ENCODE peak calls at places on chromosomes 7 and 10, in nine cellular contexts. One of them, this sample, is unnamed.

GRCh38 chr10:33889371-33889770 is 554.9 kb upstream of the NRP1 start:
- DNase-seq in esophagus squamous epithelium: no peak
- DNase-seq in psoas muscle: no peak
- DNase-seq in left ventricle myocardium inferior: no peak
- DNase-seq in Peyer's patch: no peak
- DNase-seq in PC-3: no peak
- DNase-seq in upper lobe of right lung: no peak
- DNase-seq in tibial artery: no peak
- DNase-seq in A549: no peak
- DNase-seq in this sample: no peak

GRCh38 chr10:44752451-44753441 is 158.4 kb upstream of the TMEM72 start:
- DNase-seq in esophagus squamous epithelium: no peak
- DNase-seq in psoas muscle: no peak
- DNase-seq in left ventricle myocardium inferior: no peak
- DNase-seq in Peyer's patch: no peak
- DNase-seq in PC-3: peak; percentile 98
- DNase-seq in upper lobe of right lung: no peak
- DNase-seq in tibial artery: no peak
- DNase-seq in A549: peak; percentile 11
- DNase-seq in this sample: no peak

GRCh38 chr10:67659497-67659896 is 36.5 kb downstream of the CTNNA3 start:
- DNase-seq in esophagus squamous epithelium: no peak
- DNase-seq in psoas muscle: no peak
- DNase-seq in left ventricle myocardium inferior: no peak
- DNase-seq in Peyer's patch: no peak
- DNase-seq in PC-3: no peak
- DNase-seq in upper lobe of right lung: no peak
- DNase-seq in tibial artery: no peak
- DNase-seq in A549: no peak
- DNase-seq in this sample: no peak

GRCh38 chr7:122268101-122268500 is 36.4 kb downstream of the FEZF1 start:
- DNase-seq in esophagus squamous epithelium: no peak
- DNase-seq in psoas muscle: no peak
- DNase-seq in left ventricle myocardium inferior: no peak
- DNase-seq in Peyer's patch: no peak
- DNase-seq in PC-3: no peak
- DNase-seq in upper lobe of right lung: no peak
- DNase-seq in tibial artery: no peak
- DNase-seq in A549: no peak
- DNase-seq in this sample: no peak

GRCh38 chr10:84693006-84693405 is 364.6 kb downstream of the CCSER2 start:
- DNase-seq in esophagus squamous epithelium: no peak
- DNase-seq in psoas muscle: no peak
- DNase-seq in left ventricle myocardium inferior: no peak
- DNase-seq in Peyer's patch: no peak
- DNase-seq in PC-3: peak; percentile 2
- DNase-seq in upper lobe of right lung: no peak
- DNase-seq in tibial artery: no peak
- DNase-seq in A549: no peak
- DNase-seq in this sample: no peak

GRCh38 chr10:84607044-84607443 is 278.7 kb downstream of the CCSER2 start:
- DNase-seq in esophagus squamous epithelium: no peak
- DNase-seq in psoas muscle: no peak
- DNase-seq in left ventricle myocardium inferior: no peak
- DNase-seq in Peyer's patch: no peak
- DNase-seq in PC-3: no peak
- DNase-seq in upper lobe of right lung: no peak
- DNase-seq in tibial artery: peak; percentile 13
- DNase-seq in A549: no peak
- DNase-seq in this sample: no peak

GRCh38 chr10:110671788-110672579 is 27.8 kb downstream of the RBM20 start:
- DNase-seq in esophagus squamous epithelium: peak; percentile 2
- DNase-seq in psoas muscle: peak; percentile 85
- DNase-seq in left ventricle myocardium inferior: peak; percentile 75
- DNase-seq in Peyer's patch: peak; percentile 87
- DNase-seq in PC-3: peak; percentile 68
- DNase-seq in upper lobe of right lung: peak; percentile 85
- DNase-seq in tibial artery: peak; percentile 76
- DNase-seq in A549: peak; percentile 86
- DNase-seq in this sample: peak; percentile 75

GRCh38 chr10:44995914-44996633 is 4.6 kb upstream of the ZNF22 start:
- DNase-seq in esophagus squamous epithelium: no peak
- DNase-seq in psoas muscle: peak; percentile 81
- DNase-seq in left ventricle myocardium inferior: peak; percentile 72
- DNase-seq in Peyer's patch: no peak
- DNase-seq in PC-3: no peak
- DNase-seq in upper lobe of right lung: no peak
- DNase-seq in tibial artery: peak; percentile 94
- DNase-seq in A549: no peak
- DNase-seq in this sample: peak; percentile 85

GRCh38 chr10:17992266-17992665 is 40.5 kb downstream of the SLC39A12 start:
- DNase-seq in esophagus squamous epithelium: no peak
- DNase-seq in psoas muscle: no peak
- DNase-seq in left ventricle myocardium inferior: no peak
- DNase-seq in Peyer's patch: no peak
- DNase-seq in PC-3: no peak
- DNase-seq in upper lobe of right lung: no peak
- DNase-seq in tibial artery: no peak
- DNase-seq in A549: no peak
- DNase-seq in this sample: no peak

GRCh38 chr10:109846832-109847231 is 76.5 kb downstream of the XPNPEP1 start:
- DNase-seq in esophagus squamous epithelium: no peak
- DNase-seq in psoas muscle: no peak
- DNase-seq in left ventricle myocardium inferior: no peak
- DNase-seq in Peyer's patch: no peak
- DNase-seq in PC-3: no peak
- DNase-seq in upper lobe of right lung: no peak
- DNase-seq in tibial artery: no peak
- DNase-seq in A549: no peak
- DNase-seq in this sample: no peak

GRCh38 chr7:134886353-134887057 is 99.8 kb upstream of the AGBL3 start:
- DNase-seq in esophagus squamous epithelium: no peak
- DNase-seq in psoas muscle: no peak
- DNase-seq in left ventricle myocardium inferior: peak; percentile 62
- DNase-seq in Peyer's patch: no peak
- DNase-seq in PC-3: peak; percentile 62
- DNase-seq in upper lobe of right lung: no peak
- DNase-seq in tibial artery: no peak
- DNase-seq in A549: no peak
- DNase-seq in this sample: no peak
- H3K4me1 ChIP-seq in esophagus squamous epithelium: peaks cover 11% of the 10 kb centered on the region
- H3K4me1 ChIP-seq in psoas muscle: peaks cover 6% of the 10 kb centered on the region
- H3K4me1 ChIP-seq in left ventricle myocardium inferior: peaks cover 74% of the 10 kb centered on the region
- H3K4me1 ChIP-seq in Peyer's patch: no peaks in the 10 kb centered on the region
- H3K4me1 ChIP-seq in PC-3: peaks cover 18% of the 10 kb centered on the region
- H3K4me1 ChIP-seq in upper lobe of right lung: peaks cover 9% of the 10 kb centered on the region
- H3K4me1 ChIP-seq in tibial artery: peaks cover 98% of the 10 kb centered on the region
- H3K4me1 ChIP-seq in A549: peaks cover 55% of the 10 kb centered on the region
- H3K4me1 ChIP-seq in this sample: peaks cover 44% of the 10 kb centered on the region

GRCh38 chr10:132634947-132635271 is 97.3 kb downstream of the INPP5A start:
- DNase-seq in esophagus squamous epithelium: no peak
- DNase-seq in psoas muscle: no peak
- DNase-seq in left ventricle myocardium inferior: no peak
- DNase-seq in Peyer's patch: peak; percentile 26
- DNase-seq in PC-3: no peak
- DNase-seq in upper lobe of right lung: no peak
- DNase-seq in tibial artery: no peak
- DNase-seq in A549: no peak
- DNase-seq in this sample: no peak

GRCh38 chr10:132639470-132639869 is 101.9 kb downstream of the INPP5A start:
- DNase-seq in esophagus squamous epithelium: no peak
- DNase-seq in psoas muscle: no peak
- DNase-seq in left ventricle myocardium inferior: no peak
- DNase-seq in Peyer's patch: no peak
- DNase-seq in PC-3: no peak
- DNase-seq in upper lobe of right lung: no peak
- DNase-seq in tibial artery: no peak
- DNase-seq in A549: no peak
- DNase-seq in this sample: no peak

GRCh38 chr10:132638130-132638515 is 100.5 kb downstream of the INPP5A start:
- DNase-seq in esophagus squamous epithelium: no peak
- DNase-seq in psoas muscle: peak; percentile 13
- DNase-seq in left ventricle myocardium inferior: peak; percentile 4
- DNase-seq in Peyer's patch: no peak
- DNase-seq in PC-3: no peak
- DNase-seq in upper lobe of right lung: peak; percentile 45
- DNase-seq in tibial artery: no peak
- DNase-seq in A549: no peak
- DNase-seq in this sample: no peak

GRCh38 chr10:132636358-132636757 is 98.8 kb downstream of the INPP5A start:
- DNase-seq in esophagus squamous epithelium: no peak
- DNase-seq in psoas muscle: no peak
- DNase-seq in left ventricle myocardium inferior: peak; percentile 15
- DNase-seq in Peyer's patch: peak; percentile 43
- DNase-seq in PC-3: no peak
- DNase-seq in upper lobe of right lung: peak; percentile 42
- DNase-seq in tibial artery: peak; percentile 67
- DNase-seq in A549: no peak
- DNase-seq in this sample: no peak

DNA sequence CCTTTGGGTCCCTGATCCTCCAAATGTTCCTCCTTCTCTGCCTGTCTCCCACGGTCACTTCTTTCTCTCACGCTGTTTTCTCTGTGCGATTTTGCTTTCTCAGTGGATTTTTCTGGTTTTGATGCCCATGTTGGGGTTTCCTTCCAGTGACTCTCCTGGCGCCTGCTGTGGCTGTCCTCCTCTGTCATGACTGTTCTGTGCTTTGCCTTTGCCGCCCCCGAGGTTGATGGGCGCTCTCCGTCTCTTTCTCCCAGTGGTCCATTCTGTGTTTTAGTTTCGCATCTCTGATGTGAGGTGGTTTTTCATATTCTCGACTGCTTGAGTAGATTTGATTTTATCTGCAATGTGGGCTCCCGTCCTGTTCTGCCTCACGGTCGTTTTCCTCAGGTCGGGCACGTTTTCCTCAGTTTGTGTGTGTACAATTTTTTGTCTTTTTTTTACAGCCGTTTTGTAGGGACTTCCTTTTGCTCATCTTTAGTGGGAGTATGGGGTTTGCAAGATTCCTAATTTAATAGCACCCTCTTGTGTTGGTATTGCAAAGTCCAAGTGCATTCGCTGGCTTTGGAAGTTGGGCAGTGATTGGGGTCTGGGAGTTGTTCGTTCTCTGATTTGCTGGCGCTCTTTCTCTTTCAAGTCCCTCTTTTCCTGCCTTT is 100.0 kb downstream of the INPP5A start:
- DNase-seq in esophagus squamous epithelium: no peak
- DNase-seq in psoas muscle: peak; percentile 21
- DNase-seq in left ventricle myocardium inferior: peak; percentile 5
- DNase-seq in Peyer's patch: peak; percentile 53
- DNase-seq in PC-3: peak; percentile 76
- DNase-seq in upper lobe of right lung: peak; percentile 32
- DNase-seq in tibial artery: no peak
- DNase-seq in A549: peak; percentile 66
- DNase-seq in this sample: no peak
- TF ChIP-seq CTCF in esophagus squamous epithelium: peak; percentile 58
- TF ChIP-seq CTCF in psoas muscle: peak; percentile 74
- TF ChIP-seq CTCF in left ventricle myocardium inferior: peak; percentile 82
- TF ChIP-seq CTCF in Peyer's patch: peak; percentile 81
- TF ChIP-seq CTCF in PC-3: peak; percentile 77
- TF ChIP-seq CTCF in upper lobe of right lung: peak; percentile 70
- TF ChIP-seq CTCF in tibial artery: peak; percentile 72
- TF ChIP-seq CTCF in A549: peak; percentile 86
- TF ChIP-seq CTCF in this sample: peak; percentile 82

DNA sequence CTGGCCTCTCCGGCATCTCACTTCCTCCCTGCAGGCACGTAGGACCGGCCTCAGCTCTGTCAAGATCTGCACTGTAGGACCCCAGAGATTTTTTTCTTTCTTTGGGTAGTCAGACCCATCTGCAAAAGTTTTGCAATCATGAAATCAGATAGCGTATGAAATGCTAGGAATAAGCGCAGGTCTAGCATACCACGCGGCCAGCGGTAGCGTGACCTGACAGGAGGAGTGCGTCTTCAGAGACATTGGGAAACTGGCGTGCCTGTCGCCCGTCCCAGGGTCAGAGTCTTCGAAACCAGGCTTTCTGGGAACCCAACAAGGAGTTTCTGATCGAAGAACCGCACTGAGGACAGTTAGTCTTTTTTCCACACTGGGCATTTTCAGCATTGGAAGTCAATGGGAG is 100.9 kb upstream of the SH2B2 start:
- DNase-seq in esophagus squamous epithelium: no peak
- DNase-seq in psoas muscle: no peak
- DNase-seq in left ventricle myocardium inferior: no peak
- DNase-seq in Peyer's patch: no peak
- DNase-seq in PC-3: no peak
- DNase-seq in upper lobe of right lung: no peak
- DNase-seq in tibial artery: no peak
- DNase-seq in A549: no peak
- DNase-seq in this sample: no peak
- H3K4me1 ChIP-seq in esophagus squamous epithelium: no peaks in the 10 kb centered on the region
- H3K4me1 ChIP-seq in psoas muscle: peaks cover 14% of the 10 kb centered on the region
- H3K4me1 ChIP-seq in left ventricle myocardium inferior: peaks cover 20% of the 10 kb centered on the region
- H3K4me1 ChIP-seq in Peyer's patch: no peaks in the 10 kb centered on the region
- H3K4me1 ChIP-seq in PC-3: no peaks in the 10 kb centered on the region
- H3K4me1 ChIP-seq in upper lobe of right lung: no peaks in the 10 kb centered on the region
- H3K4me1 ChIP-seq in tibial artery: no peaks in the 10 kb centered on the region
- H3K4me1 ChIP-seq in A549: no peaks in the 10 kb centered on the region
- H3K4me1 ChIP-seq in this sample: no peaks in the 10 kb centered on the region

GRCh38 chr10:14954934-14955333 is 1.0 kb upstream of the DCLRE1C start:
- DNase-seq in esophagus squamous epithelium: no peak
- DNase-seq in psoas muscle: peak; percentile 47
- DNase-seq in left ventricle myocardium inferior: no peak
- DNase-seq in Peyer's patch: no peak
- DNase-seq in PC-3: no peak
- DNase-seq in upper lobe of right lung: no peak
- DNase-seq in tibial artery: no peak
- DNase-seq in A549: no peak
- DNase-seq in this sample: no peak

GRCh38 chr10:14949291-14949690 is 4.6 kb downstream of the DCLRE1C start:
- DNase-seq in esophagus squamous epithelium: no peak
- DNase-seq in psoas muscle: no peak
- DNase-seq in left ventricle myocardium inferior: no peak
- DNase-seq in Peyer's patch: no peak
- DNase-seq in PC-3: no peak
- DNase-seq in upper lobe of right lung: no peak
- DNase-seq in tibial artery: no peak
- DNase-seq in A549: no peak
- DNase-seq in this sample: no peak

GRCh38 chr10:14954001-14954770 is at the start of gene DCLRE1C:
- DNase-seq in esophagus squamous epithelium: peak; percentile 60
- DNase-seq in psoas muscle: peak; percentile 94
- DNase-seq in left ventricle myocardium inferior: peak; percentile 89
- DNase-seq in Peyer's patch: peak; percentile 97
- DNase-seq in PC-3: peak; percentile 82
- DNase-seq in upper lobe of right lung: peak; percentile 96
- DNase-seq in tibial artery: peak; percentile 95
- DNase-seq in A549: peak; percentile 89
- DNase-seq in this sample: peak; percentile 89

GRCh38 chr10:14952851-14953451 is 945 bp downstream of the DCLRE1C start:
- DNase-seq in esophagus squamous epithelium: no peak
- DNase-seq in psoas muscle: no peak
- DNase-seq in left ventricle myocardium inferior: no peak
- DNase-seq in Peyer's patch: no peak
- DNase-seq in PC-3: no peak
- DNase-seq in upper lobe of right lung: no peak
- DNase-seq in tibial artery: no peak
- DNase-seq in A549: no peak
- DNase-seq in this sample: no peak

GRCh38 chr10:14953452-14954000 is 370 bp downstream of the DCLRE1C start:
- DNase-seq in esophagus squamous epithelium: peak; percentile 60
- DNase-seq in psoas muscle: peak; percentile 75
- DNase-seq in left ventricle myocardium inferior: peak; percentile 50
- DNase-seq in Peyer's patch: peak; percentile 71
- DNase-seq in PC-3: peak; percentile 12
- DNase-seq in upper lobe of right lung: no peak
- DNase-seq in tibial artery: no peak
- DNase-seq in A549: peak; percentile 51
- DNase-seq in this sample: no peak
- TF ChIP-seq CTCF in esophagus squamous epithelium: peak; percentile 5
- TF ChIP-seq CTCF in psoas muscle: peak; percentile 13
- TF ChIP-seq CTCF in left ventricle myocardium inferior: peak; percentile 3
- TF ChIP-seq CTCF in Peyer's patch: no peak
- TF ChIP-seq CTCF in PC-3: no peak
- TF ChIP-seq CTCF in upper lobe of right lung: peak; percentile 28
- TF ChIP-seq CTCF in tibial artery: no peak
- TF ChIP-seq CTCF in A549: no peak
- TF ChIP-seq CTCF in this sample: peak; percentile 24